ENCODE peak calls at places on chromosomes 16 and 17, in four cellular contexts. D is K562, X is HCT116, G is HepG2. H is an unnamed sample.

GRCh38 chr16:20774703-20775362 is 11.0 kb downstream of the ACSM3 start:
- DNase-seq in D (peak; percentile 58), G (peak; percentile 67), X (peak; percentile 68), H (peak; percentile 73)

GRCh38 chr16:89009343-89010209 is 32.6 kb upstream of the CBFA2T3 start:
- DNase-seq in D (peak; percentile 77), X (no peak), G (no peak), H (no peak)

GRCh38 chr16:47506800-47507199 is 45.7 kb downstream of the PHKB start:
- DNase-seq in G (no peak), D (no peak), X (no peak), H (no peak)

GRCh38 chr17:7215652-7216139 is 3.9 kb downstream of the DLG4 start:
- DNase-seq in D (no peak), G (no peak), X (no peak), H (no peak)

GRCh38 chr16:48503779-48504178 is 106.2 kb downstream of the N4BP1 start:
- DNase-seq in D (no peak), X (no peak), G (no peak), H (no peak)

GRCh38 chr17:41617136-41617535 is 4.6 kb upstream of the KRT16 start:
- DNase-seq in D (no peak), G (no peak), X (no peak), H (no peak)

GRCh38 chr17:2235792-2236365 is 67.7 kb downstream of the SMG6 start:
- DNase-seq in G (no peak), D (no peak), X (no peak), H (no peak)

GRCh38 chr17:4858880-4859260 is 25.7 kb downstream of the MINK1 start:
- DNase-seq in G (no peak), X (no peak), D (no peak), H (no peak)

GRCh38 chr16:1950559-1950958 is 3.9 kb downstream of the RPL3L start:
- DNase-seq in D (no peak), X (no peak), G (no peak), H (no peak)

GRCh38 chr17:42706732-42707131 is 24.4 kb downstream of the CNTNAP1 start:
- DNase-seq in G (no peak), D (no peak), X (no peak), H (no peak)

GRCh38 chr16:53502331-53503269 is at the start of gene AKTIP:
- DNase-seq in D (peak; percentile 55), G (no peak), X (no peak), H (no peak)

GRCh38 chr17:50868594-50868993 is 2.4 kb upstream of the TOB1 start:
- DNase-seq in D (no peak), G (no peak), X (no peak), H (no peak)

GRCh38 chr16:57830890-57831484 is 28.7 kb upstream of the KIFC3 start:
- DNase-seq in X (no peak), G (no peak), D (no peak), H (no peak)

GRCh38 chr17:66580178-66580577 is 254.7 kb upstream of the CACNG5 start:
- DNase-seq in D (no peak), G (peak; percentile 40), X (no peak), H (no peak)

GRCh38 chr17:28906276-28907051 is 3.6 kb upstream of the DHRS13 start:
- DNase-seq in G (no peak), D (peak; percentile 26), X (no peak), H (no peak)

GRCh38 chr16:57639172-57639571 is 10.7 kb downstream of the ADGRG1 start:
- DNase-seq in X (no peak), D (peak; percentile 47), G (no peak), H (no peak)

GRCh38 chr17:17146791-17147406 is 59.2 kb downstream of the PLD6 start:
- DNase-seq in G (peak; percentile 41), D (no peak), X (peak; percentile 15), H (no peak)

GRCh38 chr17:35607239-35607817 is 20.2 kb downstream of the AP2B1 start:
- DNase-seq in X (no peak), D (no peak), G (no peak), H (no peak)
- TF ChIP-seq TCF7L2 in X (no peak), D (no peak), G (no peak), H (no peak)

GRCh38 chr17:78473951-78474630 is 95.6 kb downstream of the PGS1 start:
- DNase-seq in G (no peak), X (no peak), D (no peak), H (no peak)
- TF ChIP-seq POLR2AphosphoS5 in G (no peak), X (no peak), D (no peak), H (no peak)

GRCh38 chr16:77214411-77215138 is 15.4 kb downstream of the SYCE1L start:
- DNase-seq in G (no peak), D (no peak), X (no peak), H (no peak)

GRCh38 chr16:77208382-77208781 is 9.2 kb downstream of the SYCE1L start:
- DNase-seq in D (no peak), G (no peak), X (no peak), H (no peak)

GRCh38 chr16:77213542-77214108 is 14.4 kb downstream of the SYCE1L start:
- DNase-seq in X (peak; percentile 98), D (no peak), G (peak; percentile 46), H (peak; percentile 77)

GRCh38 chr16:77211880-77212735 is 12.9 kb downstream of the SYCE1L start:
- DNase-seq in D (peak; percentile 87), X (no peak), G (no peak), H (no peak)

DNA sequence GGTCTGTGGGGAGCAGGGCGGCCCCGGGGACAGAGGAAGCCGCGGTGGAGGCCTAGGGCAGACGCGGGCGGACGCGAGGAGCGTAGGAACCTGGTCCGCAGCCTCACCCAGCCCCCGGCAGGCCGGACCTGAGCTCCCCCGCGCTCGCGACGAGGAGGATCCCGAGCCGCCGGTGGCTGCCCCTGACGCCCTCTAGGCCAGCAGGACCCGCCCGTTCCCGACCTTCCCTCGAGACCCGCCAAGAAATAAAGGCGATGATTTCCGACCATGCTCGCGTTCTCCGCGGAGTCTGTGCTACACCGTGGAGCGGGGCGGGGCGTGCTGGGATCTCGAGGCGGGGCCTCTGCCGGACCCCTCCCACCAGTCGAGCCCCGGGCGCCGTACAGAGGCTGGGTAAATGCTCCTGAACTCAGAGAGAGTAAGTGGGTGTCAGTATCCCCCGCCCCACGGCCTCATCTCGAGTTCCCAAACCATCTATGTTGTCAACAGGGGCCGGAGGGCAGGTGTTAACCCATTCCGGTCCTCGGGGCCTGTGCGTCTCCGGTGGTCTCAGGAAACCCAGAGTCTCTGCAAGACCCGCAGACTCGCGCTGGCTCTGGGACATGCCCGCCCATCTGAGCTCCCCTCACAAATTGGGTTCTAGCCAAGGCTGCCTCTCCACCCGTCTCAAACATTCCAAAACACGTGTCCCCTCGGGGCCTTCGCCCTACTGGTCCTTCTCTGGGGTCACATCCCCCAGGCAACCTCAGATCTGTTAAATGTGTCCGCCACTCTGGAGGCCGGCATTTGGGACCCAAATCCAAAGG is 13.7 kb downstream of the SYCE1L start:
- DNase-seq in D (peak; percentile 83), G (no peak), X (no peak), H (no peak)
- TF ChIP-seq TCF7L2 in D (no peak), G (no peak), X (no peak), H (no peak)

DNA sequence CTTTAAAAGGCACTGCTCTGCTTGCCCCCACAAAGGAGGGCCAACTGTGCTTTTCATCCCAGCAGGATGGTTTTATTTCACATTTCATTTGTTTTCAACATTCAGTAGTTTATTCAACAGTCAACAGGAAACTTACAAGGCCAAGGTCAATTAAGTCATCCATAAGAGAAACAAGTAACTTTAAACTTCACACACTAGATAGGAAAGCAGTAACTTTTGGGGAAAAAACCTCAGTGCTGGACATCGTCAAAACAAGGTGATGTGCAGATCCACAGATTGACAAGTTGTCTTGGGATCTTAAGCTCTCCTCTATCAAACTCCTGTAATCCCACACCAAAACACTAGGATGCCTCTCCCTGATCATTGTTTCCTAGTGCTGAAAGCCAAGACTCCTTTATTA is 18.5 kb downstream of the NFE2L1 start:
- DNase-seq in X (no peak), G (no peak), D (no peak), H (no peak)
- TF ChIP-seq POLR2AphosphoS5 in X (no peak), G (no peak), D (no peak), H (no peak)

DNA sequence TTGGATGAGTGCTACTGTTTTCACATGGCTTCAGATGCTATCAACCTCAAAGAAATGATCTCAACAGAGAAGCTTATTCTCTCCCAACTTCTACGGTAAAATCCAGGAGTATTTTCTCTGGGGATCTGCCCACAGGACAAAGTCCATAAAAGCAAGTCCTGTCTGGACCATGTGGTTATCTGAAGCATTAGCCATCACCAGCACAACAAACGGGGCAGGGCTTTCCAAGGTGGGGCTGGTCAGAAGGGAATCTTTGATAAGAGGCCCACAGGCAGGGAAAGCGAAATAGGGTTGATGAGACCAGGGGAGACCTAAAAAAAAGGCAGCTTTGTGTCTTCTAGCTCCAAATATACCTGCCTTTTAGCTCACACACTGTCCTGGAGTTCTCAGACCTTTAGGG is 38.7 kb upstream of the CACNG3 start:
- DNase-seq in X (no peak), D (peak; percentile 75), G (no peak), H (no peak)
- TF ChIP-seq TCF7L2 in X (no peak), D (no peak), G (no peak), H (no peak)

DNA sequence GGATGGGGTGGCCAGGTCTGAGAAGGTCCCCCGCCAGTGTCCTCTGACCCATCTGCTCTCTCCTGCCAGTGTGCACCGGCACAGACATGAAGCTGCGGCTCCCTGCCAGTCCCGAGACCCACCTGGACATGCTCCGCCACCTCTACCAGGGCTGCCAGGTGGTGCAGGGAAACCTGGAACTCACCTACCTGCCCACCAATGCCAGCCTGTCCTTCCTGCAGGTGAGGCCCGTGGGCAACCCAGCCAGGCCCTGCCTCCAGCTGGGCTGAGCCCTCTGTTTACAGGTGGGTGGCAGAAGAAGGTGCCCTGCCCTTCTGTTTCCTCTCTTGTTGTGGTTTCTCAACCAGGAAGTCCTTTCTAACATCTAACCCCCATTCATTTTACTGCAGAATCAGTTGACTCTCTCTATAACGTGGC is 7.1 kb downstream of the ERBB2 start:
- DNase-seq in D (no peak), G (no peak), X (no peak), H (no peak)
- TF ChIP-seq POLR2AphosphoS5 in D (no peak), G (no peak), X (no peak), H (no peak)

GRCh38 chr17:27810902-27811557 is 10.7 kb upstream of the NOS2 start:
- DNase-seq in X (no peak), D (no peak), G (no peak), H (no peak)
- TF ChIP-seq TCF7L2 in X (no peak), D (no peak), G (no peak), H (no peak)

DNA sequence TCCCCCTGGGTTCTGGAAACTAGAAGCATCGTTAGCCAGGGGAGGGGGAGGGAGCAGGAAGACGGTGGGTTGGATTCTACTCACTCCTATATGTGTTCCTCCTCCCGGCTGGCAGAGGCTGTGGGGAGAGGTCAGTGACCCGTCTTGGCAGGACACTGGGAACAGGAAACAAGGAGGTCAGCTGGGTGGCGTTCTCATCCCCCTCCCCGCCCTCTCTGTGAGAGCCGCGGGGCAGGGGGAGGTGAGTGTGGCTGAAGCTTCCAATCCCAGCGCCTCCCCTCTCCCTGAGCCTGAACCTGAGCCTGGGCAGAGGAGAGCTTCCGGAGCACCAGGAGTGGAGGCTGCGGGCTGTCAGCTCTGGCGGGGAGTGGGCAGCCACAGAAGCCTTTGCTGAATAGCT is 12.5 kb downstream of the GPRC5C start:
- DNase-seq in G (no peak), D (no peak), X (no peak), H (no peak)
- TF ChIP-seq POLR2AphosphoS5 in G (no peak), D (no peak), X (no peak), H (no peak)

GRCh38 chr16:84294196-84295142 is at the start of gene WFDC1:
- DNase-seq in D (no peak), X (no peak), G (no peak), H (no peak)
- TF ChIP-seq TCF7L2 in D (no peak), X (no peak), G (no peak), H (no peak)

H was measured in Panc1.